ENCODE peak calls at places on chromosomes 13 and 19, in five cellular contexts. S is choroid plexus epithelial cell, O is gastrocnemius medialis, W is body of pancreas, L is AG04450. I is an unnamed sample.

GRCh38 chr13:33217256-33217655 is 68.3 kb downstream of the STARD13 start:
- DNase-seq in S (peak; percentile 67), O (no peak), W (no peak), L (no peak), I (no peak)

GRCh38 chr19:50214699-50215543 is 11.5 kb downstream of the MYH14 start:
- DNase-seq in S (no peak), O (peak; percentile 61), W (peak; percentile 55), L (no peak), I (no peak)

GRCh38 chr19:37803250-37803854 is 24.0 kb upstream of the ZNF573 start:
- DNase-seq in S (no peak), O (no peak), W (no peak), L (no peak), I (no peak)

GRCh38 chr19:31459430-31459829 is 110.2 kb upstream of the TSHZ3 start:
- DNase-seq in S (peak; percentile 6), O (no peak), W (no peak), L (no peak), I (no peak)

GRCh38 chr13:50220938-50221337 is 205.7 kb downstream of the KCNRG start:
- DNase-seq in S (peak; percentile 27), O (no peak), W (no peak), L (no peak), I (no peak)

GRCh38 chr13:40562975-40563349 is 103.5 kb downstream of the FOXO1 start:
- DNase-seq in S (peak; percentile 46), O (no peak), W (no peak), L (no peak), I (no peak)

GRCh38 chr13:21443171-21443570 is 15.9 kb downstream of the ZDHHC20 start:
- DNase-seq in S (no peak), O (no peak), W (no peak), L (no peak), I (no peak)

GRCh38 chr13:52827839-52828238 is 20.6 kb downstream of the PCDH8 start:
- DNase-seq in S (no peak), O (no peak), W (no peak), L (no peak), I (no peak)

GRCh38 chr13:27921421-27921960 is 1.7 kb downstream of the PDX1 start:
- DNase-seq in S (no peak), O (no peak), W (no peak), L (no peak), I (no peak)

GRCh38 chr13:27920677-27921420 is 1.0 kb downstream of the PDX1 start:
- DNase-seq in S (peak; percentile 21), O (no peak), W (peak; percentile 26), L (no peak), I (no peak)

GRCh38 chr13:27919299-27919933 is 384 bp upstream of the PDX1 start:
- DNase-seq in S (no peak), O (no peak), W (no peak), L (no peak), I (no peak)

GRCh38 chr13:27918918-27919255 is 913 bp upstream of the PDX1 start:
- DNase-seq in S (no peak), O (no peak), W (no peak), L (no peak), I (no peak)

DNA sequence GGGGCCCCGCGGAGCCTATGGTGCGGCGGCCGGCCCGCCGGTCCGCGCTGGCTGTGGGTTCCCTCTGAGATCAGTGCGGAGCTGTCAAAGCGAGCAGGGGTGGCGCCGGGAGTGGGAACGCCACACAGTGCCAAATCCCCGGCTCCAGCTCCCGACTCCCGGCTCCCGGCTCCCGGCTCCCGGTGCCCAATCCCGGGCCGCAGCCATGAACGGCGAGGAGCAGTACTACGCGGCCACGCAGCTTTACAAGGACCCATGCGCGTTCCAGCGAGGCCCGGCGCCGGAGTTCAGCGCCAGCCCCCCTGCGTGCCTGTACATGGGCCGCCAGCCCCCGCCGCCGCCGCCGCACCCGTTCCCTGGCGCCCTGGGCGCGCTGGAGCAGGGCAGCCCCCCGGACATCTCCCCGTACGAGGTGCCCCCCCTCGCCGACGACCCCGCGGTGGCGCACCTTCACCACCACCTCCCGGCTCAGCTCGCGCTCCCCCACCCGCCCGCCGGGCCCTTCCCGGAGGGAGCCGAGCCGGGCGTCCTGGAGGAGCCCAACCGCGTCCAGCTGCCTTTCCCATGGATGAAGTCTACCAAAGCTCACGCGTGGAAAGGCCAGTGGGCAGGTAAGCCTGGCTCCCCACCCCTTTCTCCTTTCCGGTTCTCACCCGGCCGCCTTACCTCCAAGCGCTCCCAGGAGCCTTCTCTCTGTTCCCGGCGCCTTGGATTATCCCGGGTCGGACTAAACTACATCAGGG is at the start of gene PDX1:
- DNase-seq in S (no peak), O (no peak), W (peak; percentile 89), L (no peak), I (no peak)
- H3K4me3 ChIP-seq in S (no peak within 1 kb of the TSS), O (peak within 1 kb of the TSS; percentile 43), W (peak within 1 kb of the TSS; percentile 52), L (no peak within 1 kb of the TSS), I (peak within 1 kb of the TSS; percentile 32)

GRCh38 chr13:74288361-74288911 is 154.2 kb upstream of the KLF12 start:
- DNase-seq in S (no peak), O (peak; percentile 33), W (no peak), L (no peak), I (no peak)
- H3K4me3 ChIP-seq in S (peak overlapping the region; percentile 6), O (peak overlapping the region; percentile 14), W (no peak overlapping the region), L (no peak overlapping the region), I (peak overlapping the region; percentile 55)

GRCh38 chr13:48220592-48221300 is 12.3 kb upstream of the ITM2B start:
- DNase-seq in S (peak; percentile 45), O (no peak), W (no peak), L (no peak), I (no peak)
- H3K4me3 ChIP-seq in S (no peak overlapping the region), O (no peak overlapping the region), W (no peak overlapping the region), L (no peak overlapping the region), I (no peak overlapping the region)

GRCh38 chr19:57583521-57584416 is at the start of gene ZIK1:
- DNase-seq in S (peak; percentile 93), O (peak; percentile 85), W (peak; percentile 71), L (peak; percentile 71), I (peak; percentile 44)

GRCh38 chr19:57578487-57579205 is at the start of gene ZNF416:
- DNase-seq in S (peak; percentile 99), O (peak; percentile 98), W (peak; percentile 96), L (peak; percentile 97), I (peak; percentile 91)

GRCh38 chr19:57587529-57587928 is 3.6 kb downstream of the ZIK1 start:
- DNase-seq in S (peak; percentile 45), O (no peak), W (no peak), L (peak; percentile 15), I (no peak)

GRCh38 chr19:57583104-57583520 is 833 bp upstream of the ZIK1 start:
- DNase-seq in S (no peak), O (no peak), W (no peak), L (no peak), I (no peak)
- H3K4me3 ChIP-seq in S (no peak overlapping the region), O (peak overlapping the region; percentile 75), W (no peak overlapping the region), L (no peak overlapping the region), I (no peak overlapping the region)

GRCh38 chr19:43902399-43902798 is 32.7 kb downstream of the ZNF45 start:
- DNase-seq in S (no peak), O (no peak), W (no peak), L (no peak), I (no peak)
- H3K4me3 ChIP-seq in S (no peak overlapping the region), O (peak overlapping the region; percentile 56), W (peak overlapping the region; percentile 40), L (no peak overlapping the region), I (no peak overlapping the region)

DNA sequence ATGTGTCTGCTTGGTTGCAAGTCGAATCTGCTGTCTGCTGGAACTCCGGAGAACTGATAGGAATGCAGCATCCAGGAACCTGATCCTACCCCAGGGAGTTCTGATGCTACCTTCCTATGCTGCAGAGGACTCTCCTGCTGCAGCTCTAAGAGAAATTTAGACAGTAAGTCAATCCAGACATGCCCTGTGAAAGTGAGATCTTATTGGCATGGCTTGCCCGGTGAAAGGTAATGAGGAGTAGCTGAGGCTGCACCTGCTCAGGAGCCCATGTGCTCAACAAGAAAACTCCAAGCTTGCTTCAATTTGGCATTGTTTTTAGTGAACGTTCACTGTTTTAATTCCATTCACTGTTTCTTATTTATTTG is 217.3 kb upstream of the SERP2 start:
- DNase-seq in S (no peak), O (peak; percentile 55), W (no peak), L (no peak), I (no peak)
- H3K4me3 ChIP-seq in S (peak overlapping the region; percentile 35), O (peak overlapping the region; percentile 27), W (no peak overlapping the region), L (no peak overlapping the region), I (no peak overlapping the region)

GRCh38 chr19:13036366-13036976 is 41.2 kb downstream of the NFIX start:
- DNase-seq in S (peak; percentile 30), O (peak; percentile 93), W (no peak), L (no peak), I (no peak)
- H3K4me3 ChIP-seq in S (no peak overlapping the region), O (peak overlapping the region; percentile 13), W (no peak overlapping the region), L (no peak overlapping the region), I (no peak overlapping the region)

GRCh38 chr13:110306340-110306959 is 507 bp downstream of the COL4A1 start:
- DNase-seq in S (peak; percentile 68), O (no peak), W (no peak), L (no peak), I (no peak)
- H3K4me3 ChIP-seq in S (peak overlapping the region; percentile 68), O (peak overlapping the region; percentile 78), W (peak overlapping the region; percentile 19), L (peak overlapping the region; percentile 87), I (peak overlapping the region; percentile 80)

I was measured in epithelial cell of proximal tubule.